ENCODE peak calls at places on chromosomes 13 and 19, in six cellular contexts. A is retina; C is DMS153; O is neural crest cell; S is Kasumi-1; Y is activated T-cell treated with anti-CD3 and anti-CD28 coated beads, Interleukin-2, amount 50 U/mL, for 4 hours. V is an unnamed sample.

GRCh38 chr19:11261902-11262839 is at the start of gene DOCK6:
- DNase-seq in O (peak), S (no peak), C (no peak), A (peak), Y (no peak), V (peak)

GRCh38 chr19:2270157-2270571 is 11.8 kb downstream of the PEAK3 start:
- DNase-seq in A (no peak), Y (no peak), S (no peak), C (no peak), O (no peak), V (peak)

GRCh38 chr19:41940443-41941409 is 12.5 kb upstream of the ERFL start:
- DNase-seq in Y (peak), C (no peak), A (no peak), O (no peak), S (no peak), V (no peak)

GRCh38 chr19:42023121-42023942 is 29.3 kb upstream of the ATP1A3 start:
- DNase-seq in A (peak), C (no peak), O (peak), S (no peak), Y (no peak), V (peak)

GRCh38 chr13:60869225-60869624 is 472.2 kb downstream of the TDRD3 start:
- DNase-seq in C (no peak), A (no peak), O (no peak), S (no peak), Y (no peak), V (no peak)

GRCh38 chr19:15379996-15380647 is 535 bp upstream of the AKAP8 start:
- DNase-seq in S (peak), Y (no peak), A (no peak), O (peak), C (peak), V (no peak)

GRCh38 chr13:90541346-90541745 is 806.1 kb upstream of the MIR17HG start:
- DNase-seq in C (no peak), S (no peak), O (no peak), A (no peak), Y (no peak), V (no peak)

GRCh38 chr13:28059214-28059613 is 41.2 kb downstream of the FLT3 start:
- DNase-seq in C (no peak), S (peak), Y (peak), O (peak), A (no peak), V (peak)

GRCh38 chr13:112057736-112058518 is 9.0 kb upstream of the SOX1 start:
- DNase-seq in A (peak), O (no peak), C (peak), Y (no peak), S (no peak), V (peak)

V was measured in neural progenitor cell.